ENCODE peak calls at places on chromosome 12, in six cellular contexts. O is ovary, I is mesenchymal stem cell, M is MM.1S, P is PC-3, X is neuronal stem cell. V is an unnamed sample.
A peak's percentile ranks its signal among the peaks of the same experiment; 100 is the strongest.

GRCh38 chr12:120359159-120359527 is 9.8 kb downstream of the MSI1 start:
- DNase-seq in M (no peak), I (no peak), P (no peak), X (no peak), O (no peak), V (no peak)

GRCh38 chr12:132196038-132196872 is 52.0 kb downstream of the NOC4L start:
- DNase-seq in X (no peak), I (no peak), O (no peak), P (no peak), M (no peak), V (no peak)

GRCh38 chr12:105363890-105364289 is 33.4 kb downstream of the C12orf75 start:
- DNase-seq in M (no peak), X (no peak), P (no peak), O (no peak), I (no peak), V (no peak)

GRCh38 chr12:27772328-27773049 is 7.5 kb upstream of the KLHL42 start:
- DNase-seq in I (peak; percentile 21), M (no peak), O (no peak), P (peak; percentile 97), X (no peak), V (no peak)

GRCh38 chr12:62191747-62192485 is 68.3 kb upstream of the USP15 start:
- DNase-seq in X (no peak), P (no peak), M (no peak), I (peak; percentile 44), O (peak; percentile 19), V (no peak)

GRCh38 chr12:93361159-93361919 is 16.4 kb upstream of the NUDT4 start:
- DNase-seq in O (no peak), I (no peak), X (no peak), P (no peak), M (peak; percentile 32), V (peak; percentile 85)

GRCh38 chr12:8780389-8780788 is 42.0 kb upstream of the A2ML1 start:
- DNase-seq in P (peak; percentile 37), X (no peak), O (no peak), M (peak; percentile 10), I (peak; percentile 50), V (no peak)

GRCh38 chr12:120650249-120650690 is 9.8 kb downstream of the CABP1 start:
- DNase-seq in P (no peak), O (no peak), M (no peak), X (no peak), I (no peak), V (no peak)

GRCh38 chr12:114799574-114800487 is 115.9 kb upstream of the TBX3 start:
- DNase-seq in P (no peak), X (peak; percentile 29), M (no peak), O (peak; percentile 85), I (peak; percentile 51), V (peak; percentile 31)

GRCh38 chr12:67043771-67044170 is 225.4 kb upstream of the CAND1 start:
- DNase-seq in X (no peak), P (no peak), O (no peak), I (no peak), M (no peak), V (no peak)

GRCh38 chr12:67042697-67043131 is 226.4 kb upstream of the CAND1 start:
- DNase-seq in O (no peak), I (peak; percentile 87), M (no peak), P (peak; percentile 69), X (no peak), V (no peak)

GRCh38 chr12:67040861-67041137 is 228.4 kb upstream of the CAND1 start:
- DNase-seq in P (no peak), I (no peak), O (no peak), X (no peak), M (no peak), V (no peak)

GRCh38 chr12:67038486-67038885 is 230.7 kb upstream of the CAND1 start:
- DNase-seq in I (no peak), X (no peak), P (no peak), M (no peak), O (no peak), V (no peak)

DNA sequence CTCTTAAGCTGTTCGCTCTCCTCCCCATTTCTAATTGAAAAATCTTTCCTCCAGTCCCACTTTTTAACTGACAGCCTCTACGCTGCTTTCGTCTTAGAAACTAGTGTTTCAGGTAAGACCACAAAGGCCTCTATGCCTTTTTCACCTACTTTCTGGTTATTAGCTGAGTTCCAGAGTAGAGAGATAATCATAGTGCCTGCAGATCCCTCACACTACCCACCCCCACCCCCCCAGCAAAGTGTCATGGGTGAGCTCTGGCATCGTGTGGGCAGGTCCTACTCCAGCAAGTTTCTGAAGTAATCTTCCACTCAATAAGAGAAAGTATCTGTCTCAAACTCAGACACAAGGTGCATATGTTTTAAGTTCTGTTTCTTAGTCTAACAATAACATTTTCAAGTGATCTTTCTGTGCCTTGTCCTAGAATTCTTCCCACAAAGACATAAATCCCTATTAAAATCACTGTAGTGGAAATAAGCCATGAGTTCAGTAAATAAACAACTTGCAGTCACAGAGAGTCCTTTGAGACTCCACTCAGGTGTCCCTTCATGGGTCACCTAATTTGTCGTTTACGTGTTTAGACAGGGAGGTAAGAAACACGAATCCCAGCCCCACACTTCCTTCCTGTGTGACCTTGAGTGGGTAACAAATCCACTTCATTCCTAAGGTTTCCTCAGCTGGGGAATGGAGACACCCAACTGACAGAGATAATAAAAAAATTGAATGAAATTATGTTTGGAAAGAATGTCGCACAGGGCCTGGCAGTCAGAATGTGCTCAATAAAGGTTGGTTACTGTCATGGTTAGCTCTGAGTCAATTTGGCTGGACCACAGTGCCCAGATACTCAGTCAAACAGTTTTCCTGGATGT is 228.9 kb upstream of the CAND1 start:
- DNase-seq in P (peak; percentile 88), M (peak; percentile 41), I (no peak), O (no peak), X (no peak), V (no peak)
- H3K4me3 ChIP-seq in P (peak overlapping the region; percentile 41), M (no peak overlapping the region), I (no peak overlapping the region), O (no peak overlapping the region), X (no peak overlapping the region), V (no peak overlapping the region)

GRCh38 chr12:49342914-49343731 is 3.6 kb upstream of the DNAJC22 start:
- DNase-seq in X (no peak), M (no peak), P (no peak), O (no peak), I (no peak), V (no peak)
- H3K27me3 ChIP-seq in X (peaks cover 86% of the 10 kb centered on the region), M (peaks cover 90% of the 10 kb centered on the region), P (peaks cover 21% of the 10 kb centered on the region), O (peaks cover 14% of the 10 kb centered on the region), I (peaks cover 90% of the 10 kb centered on the region), V (peaks cover 10% of the 10 kb centered on the region)

GRCh38 chr12:124302807-124303578 is 8.1 kb downstream of the RFLNA start:
- DNase-seq in O (no peak), M (no peak), P (no peak), I (no peak), X (no peak), V (no peak)

GRCh38 chr12:124305136-124305535 is 10.2 kb downstream of the RFLNA start:
- DNase-seq in X (no peak), P (no peak), M (no peak), I (no peak), O (no peak), V (no peak)

GRCh38 chr12:124302241-124302806 is 7.4 kb downstream of the RFLNA start:
- DNase-seq in O (no peak), P (no peak), M (no peak), X (no peak), I (no peak), V (no peak)

GRCh38 chr12:124304314-124304790 is 9.5 kb downstream of the RFLNA start:
- DNase-seq in O (no peak), X (no peak), I (no peak), M (no peak), P (no peak), V (no peak)

GRCh38 chr12:124303579-124304313 is 8.9 kb downstream of the RFLNA start:
- DNase-seq in O (no peak), X (no peak), P (no peak), M (no peak), I (no peak), V (no peak)
- H3K4me3 ChIP-seq in O (no peak overlapping the region), X (no peak overlapping the region), P (no peak overlapping the region), M (no peak overlapping the region), I (no peak overlapping the region), V (no peak overlapping the region)

DNA sequence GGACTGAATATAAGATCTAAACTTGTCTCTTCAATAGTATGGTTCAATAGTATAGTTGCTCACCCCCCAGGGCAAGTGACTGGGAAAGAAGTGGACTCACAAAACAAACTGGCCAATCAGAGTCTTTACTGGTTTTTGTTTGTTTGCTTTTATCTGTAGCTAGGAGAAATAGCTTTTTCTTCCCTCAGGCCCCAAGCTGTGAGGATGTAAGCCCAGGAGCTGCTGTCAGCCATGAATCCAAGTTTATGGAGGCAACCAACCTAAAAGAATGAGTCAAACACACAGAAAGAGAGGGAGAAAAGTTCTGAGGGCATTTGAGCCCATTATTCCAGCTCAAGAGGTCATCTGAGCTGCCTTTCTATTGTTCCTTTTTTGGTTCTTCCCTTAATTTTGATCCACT is 375.3 kb downstream of the BCAT1 start:
- DNase-seq in M (no peak), I (no peak), P (no peak), O (no peak), X (no peak), V (no peak)
- H3K27me3 ChIP-seq in M (no peaks in the 10 kb centered on the region), I (no peaks in the 10 kb centered on the region), P (no peaks in the 10 kb centered on the region), O (no peaks in the 10 kb centered on the region), X (no peaks in the 10 kb centered on the region), V (no peaks in the 10 kb centered on the region)

DNA sequence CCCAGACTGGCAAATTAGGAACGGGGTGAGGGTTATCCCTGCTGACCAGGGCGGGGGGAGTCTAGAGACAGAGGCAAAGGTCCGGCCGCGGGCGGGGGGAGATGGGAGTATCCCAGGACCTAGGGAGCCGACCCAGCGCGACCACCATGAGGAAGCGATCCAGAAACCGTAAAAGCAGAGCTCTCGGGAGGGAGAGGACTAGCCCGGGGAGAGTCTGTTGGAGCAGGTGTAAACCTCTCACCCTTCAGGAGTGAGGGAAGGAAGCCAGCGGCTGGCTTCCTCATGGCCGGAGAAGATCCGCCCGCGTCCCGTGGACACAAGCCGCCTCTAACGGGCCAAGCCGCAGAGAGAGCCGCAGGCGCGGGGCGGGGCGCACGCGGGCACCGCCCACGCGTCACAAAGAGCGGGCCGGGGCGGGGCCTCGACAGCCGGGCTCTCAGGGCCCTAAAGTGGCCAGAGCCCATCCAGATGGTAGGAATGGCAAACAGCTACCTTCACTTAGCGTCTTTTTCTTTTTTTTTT is at the start of gene ACRBP:
- DNase-seq in O (peak; percentile 71), I (peak; percentile 34), X (peak; percentile 50), M (peak; percentile 32), P (no peak), V (no peak)
- H3K4me3 ChIP-seq in O (peak within 1 kb of the TSS; percentile 42), I (no peak within 1 kb of the TSS), X (no peak within 1 kb of the TSS), M (no peak within 1 kb of the TSS), P (no peak within 1 kb of the TSS), V (no peak within 1 kb of the TSS)

GRCh38 chr12:3920378-3921141 is 47.4 kb upstream of the PARP11 start:
- DNase-seq in P (no peak), I (no peak), X (no peak), M (no peak), O (no peak), V (peak; percentile 38)
- H3K27me3 ChIP-seq in P (peaks cover 68% of the 10 kb centered on the region), I (peaks cover 7% of the 10 kb centered on the region), X (no peaks in the 10 kb centered on the region), M (no peaks in the 10 kb centered on the region), O (no peaks in the 10 kb centered on the region), V (peaks cover 20% of the 10 kb centered on the region)